ENCODE peak calls at places on chromosomes 3 and 15, in six cellular contexts. P is heart left ventricle; L is fibroblast of the aortic adventitia; C is effector CD4-positive, alpha-beta T cell; N is NCI-H2171 treated with DMSO at 0.1 percent for 48 hours; G is keratinocyte. Z is an unnamed sample.

GRCh38 chr3:148971819-148972218 is 19.5 kb upstream of the GYG1 start:
- DNase-seq in G (no peak), C (no peak), N (no peak), P (no peak), L (peak; percentile 95), Z (no peak)

GRCh38 chr15:56763496-56763895 is 30.2 kb upstream of the ZNF280D start:
- DNase-seq in N (no peak), P (no peak), L (no peak), G (no peak), C (no peak), Z (no peak)

GRCh38 chr3:138818175-138818574 is 16.6 kb downstream of the PIK3CB start:
- DNase-seq in C (no peak), P (no peak), N (no peak), G (no peak), L (no peak), Z (no peak)

GRCh38 chr3:156676467-156677119 is 2.2 kb downstream of the TIPARP start:
- DNase-seq in P (no peak), L (peak; percentile 64), N (peak; percentile 24), G (no peak), C (no peak), Z (no peak)

GRCh38 chr3:179898024-179898423 is 138.7 kb downstream of the PEX5L start:
- DNase-seq in P (no peak), N (peak; percentile 60), C (no peak), L (peak; percentile 62), G (peak; percentile 7), Z (peak; percentile 3)

GRCh38 chr3:152362086-152362485 is 93.4 kb downstream of the MBNL1 start:
- DNase-seq in G (no peak), P (no peak), N (no peak), L (no peak), C (no peak), Z (no peak)

GRCh38 chr3:154875142-154875541 is 205.0 kb upstream of the MME start:
- DNase-seq in L (no peak), G (no peak), P (no peak), C (no peak), N (no peak), Z (no peak)

GRCh38 chr3:88632226-88632625 is 475.2 kb upstream of the EPHA3 start:
- DNase-seq in C (no peak), N (no peak), L (no peak), G (no peak), P (no peak), Z (no peak)

GRCh38 chr3:35857004-35857403 is 217.7 kb downstream of the ARPP21 start:
- DNase-seq in G (no peak), N (no peak), P (no peak), C (no peak), L (no peak), Z (no peak)

GRCh38 chr15:91961357-91961756 is 107.8 kb downstream of the SLCO3A1 start:
- DNase-seq in P (no peak), G (no peak), N (no peak), C (no peak), L (no peak), Z (no peak)

GRCh38 chr3:36763111-36763849 is 1.1 kb downstream of the DCLK3 start:
- DNase-seq in L (no peak), G (no peak), C (no peak), P (no peak), N (no peak), Z (no peak)

GRCh38 chr3:127320529-127321121 is 32.8 kb upstream of the PRR20G start:
- DNase-seq in C (no peak), L (no peak), P (no peak), G (no peak), N (no peak), Z (no peak)

GRCh38 chr3:130425484-130425883 is 80.0 kb downstream of the COL6A5 start:
- DNase-seq in C (no peak), N (no peak), G (no peak), P (no peak), L (no peak), Z (no peak)

GRCh38 chr3:120683213-120683612 is 1.2 kb upstream of the HGD start:
- DNase-seq in N (no peak), L (peak; percentile 38), C (no peak), P (no peak), G (no peak), Z (no peak)

GRCh38 chr3:112856537-112856936 is 9.9 kb upstream of the CD200R1L start:
- DNase-seq in G (no peak), N (no peak), P (no peak), L (no peak), C (no peak), Z (peak; percentile 57)

GRCh38 chr3:42508562-42508961 is 6.1 kb downstream of the VIPR1 start:
- DNase-seq in C (no peak), P (no peak), G (no peak), L (no peak), N (no peak), Z (no peak)

GRCh38 chr3:18284716-18285115 is 140.4 kb downstream of the SATB1 start:
- DNase-seq in N (no peak), L (no peak), C (no peak), P (no peak), G (no peak), Z (no peak)

GRCh38 chr15:59298255-59298856 is 74.3 kb downstream of the MYO1E start:
- DNase-seq in P (no peak), L (no peak), G (no peak), N (no peak), C (no peak), Z (peak; percentile 2)

GRCh38 chr3:65829228-65829627 is 209.5 kb downstream of the MAGI1 start:
- DNase-seq in L (no peak), C (no peak), N (no peak), G (no peak), P (no peak), Z (no peak)

GRCh38 chr3:134597390-134597975 is 53.3 kb downstream of the KY start:
- DNase-seq in C (no peak), G (peak; percentile 83), P (no peak), N (no peak), L (peak; percentile 18), Z (no peak)

GRCh38 chr3:5016218-5017161 is 37.3 kb downstream of the BHLHE40 start:
- DNase-seq in P (peak; percentile 80), G (no peak), C (peak; percentile 40), N (no peak), L (peak; percentile 56), Z (peak; percentile 46)

GRCh38 chr3:94114667-94115066 is 51.8 kb downstream of the NSUN3 start:
- DNase-seq in C (no peak), N (no peak), G (no peak), L (no peak), P (no peak), Z (no peak)